ENCODE peak calls at places on chromosomes 13 and 19, in ten cellular contexts. A, S, O, Q, L, D, M, B, E and K are unnamed samples.

GRCh38 chr19:12975221-12975756 is 5.9 kb downstream of the DAND5 start:
- DNase-seq in A (no peak), S (no peak), O (no peak), Q (no peak), L (no peak), D (no peak), M (no peak), B (no peak), E (no peak), K (no peak)

GRCh38 chr19:46388311-46389095 is 24.9 kb downstream of the CCDC8 start:
- DNase-seq in A (no peak), S (no peak), O (no peak), Q (no peak), L (peak; percentile 9), D (no peak), M (no peak), B (no peak), E (no peak), K (no peak)

GRCh38 chr13:91220872-91221271 is 126.6 kb upstream of the MIR17HG start:
- DNase-seq in A (no peak), S (no peak), O (no peak), Q (no peak), L (no peak), D (no peak), M (no peak), B (no peak), E (no peak), K (no peak)

GRCh38 chr13:47661076-47661475 is 340.0 kb downstream of the SUCLA2 start:
- DNase-seq in A (no peak), S (no peak), O (peak; percentile 23), Q (no peak), L (no peak), D (no peak), M (no peak), B (no peak), E (no peak), K (no peak)

GRCh38 chr19:35468637-35469036 is 20.6 kb downstream of the FFAR2 start:
- DNase-seq in A (peak; percentile 60), S (peak; percentile 6), O (peak; percentile 31), Q (no peak), L (peak; percentile 30), D (peak; percentile 69), M (peak; percentile 36), B (peak; percentile 56), E (no peak), K (peak; percentile 28)

GRCh38 chr13:25864116-25864515 is 187.7 kb downstream of the SHISA2 start:
- DNase-seq in A (no peak), S (no peak), O (no peak), Q (no peak), L (no peak), D (no peak), M (no peak), B (no peak), E (no peak), K (no peak)

GRCh38 chr13:94780421-94780820 is 68.1 kb upstream of the SOX21 start:
- DNase-seq in A (no peak), S (no peak), O (no peak), Q (no peak), L (no peak), D (no peak), M (no peak), B (no peak), E (no peak), K (no peak)

GRCh38 chr13:42369071-42369795 is 97.3 kb downstream of the AKAP11 start:
- DNase-seq in A (no peak), S (no peak), O (no peak), Q (no peak), L (no peak), D (no peak), M (no peak), B (no peak), E (no peak), K (no peak)

GRCh38 chr13:110907951-110908898 is 6.6 kb downstream of the ANKRD10 start:
- DNase-seq in A (peak; percentile 42), S (no peak), O (peak; percentile 51), Q (no peak), L (peak; percentile 27), D (no peak), M (no peak), B (no peak), E (no peak), K (no peak)

GRCh38 chr13:46648166-46648607 is 95.2 kb downstream of the LRCH1 start:
- DNase-seq in A (peak; percentile 49), S (no peak), O (peak; percentile 75), Q (no peak), L (no peak), D (no peak), M (no peak), B (no peak), E (no peak), K (no peak)

GRCh38 chr19:33177417-33177976 is 16.6 kb upstream of the LRP3 start:
- DNase-seq in A (no peak), S (peak; percentile 91), O (no peak), Q (peak; percentile 65), L (no peak), D (no peak), M (no peak), B (peak; percentile 69), E (no peak), K (no peak)

GRCh38 chr19:54430306-54431254 is 15.3 kb downstream of the TTYH1 start:
- DNase-seq in A (peak; percentile 77), S (peak; percentile 35), O (peak; percentile 30), Q (no peak), L (peak; percentile 47), D (no peak), M (no peak), B (peak; percentile 39), E (no peak), K (no peak)

GRCh38 chr13:114196629-114197028 is 17.6 kb downstream of the CFAP97D2 start:
- DNase-seq in A (no peak), S (no peak), O (no peak), Q (no peak), L (no peak), D (no peak), M (no peak), B (no peak), E (no peak), K (no peak)

GRCh38 chr19:3625996-3626472 is 556 bp downstream of the CACTIN start:
- DNase-seq in A (no peak), S (no peak), O (peak; percentile 12), Q (no peak), L (no peak), D (no peak), M (no peak), B (no peak), E (no peak), K (no peak)

GRCh38 chr19:17020823-17021222 is 5.8 kb downstream of the CPAMD8 start:
- DNase-seq in A (no peak), S (no peak), O (peak; percentile 33), Q (no peak), L (no peak), D (no peak), M (no peak), B (no peak), E (no peak), K (no peak)

GRCh38 chr13:57311009-57311586 is 144.1 kb downstream of the PRR20E start:
- DNase-seq in A (no peak), S (no peak), O (no peak), Q (no peak), L (no peak), D (no peak), M (no peak), B (no peak), E (no peak), K (no peak)

GRCh38 chr19:8475005-8475404 is 27.4 kb downstream of the PRAM1 start:
- DNase-seq in A (no peak), S (no peak), O (no peak), Q (no peak), L (no peak), D (no peak), M (no peak), B (no peak), E (no peak), K (no peak)

GRCh38 chr13:45584816-45585215 is 30.7 kb downstream of the ERICH6B start:
- DNase-seq in A (no peak), S (no peak), O (no peak), Q (no peak), L (no peak), D (no peak), M (no peak), B (no peak), E (no peak), K (no peak)